ENCODE peak calls at places on chromosomes 4 and X, in four cellular contexts. V, B, Y and N are unnamed samples.

GRCh38 chr4:61160484-61160883 is 39.6 kb upstream of the ADGRL3 start:
- DNase-seq in B (no peak), Y (no peak), V (no peak), N (no peak)

GRCh38 chrX:119895843-119896326 is at the start of gene AKAP14:
- DNase-seq in B (peak; percentile 26), Y (no peak), V (no peak), N (no peak)

GRCh38 chr4:82786004-82786400 is 12.6 kb downstream of the SCD5 start:
- DNase-seq in V (no peak), B (no peak), Y (no peak), N (no peak)

GRCh38 chr4:135510582-135510981 is 1309.0 kb upstream of the PABPC4L start:
- DNase-seq in Y (no peak), B (no peak), V (no peak), N (no peak)

GRCh38 chr4:74189331-74190043 is 31.6 kb downstream of the MTHFD2L start:
- DNase-seq in V (peak; percentile 64), Y (no peak), B (peak; percentile 22), N (no peak)

GRCh38 chrX:110163488-110163887 is 154.4 kb downstream of the AMMECR1 start:
- DNase-seq in V (no peak), Y (no peak), B (no peak), N (no peak)

GRCh38 chr4:172899861-172900260 is 268.8 kb upstream of the GALNT7 start:
- DNase-seq in V (no peak), Y (no peak), B (no peak), N (no peak)

GRCh38 chr4:61277785-61278184 is 77.7 kb downstream of the ADGRL3 start:
- DNase-seq in B (no peak), Y (no peak), V (no peak), N (no peak)

GRCh38 chr4:118740869-118741268 is 55.7 kb downstream of the METTL14 start:
- DNase-seq in Y (no peak), B (peak; percentile 10), V (no peak), N (no peak)

GRCh38 chr4:174119051-174119450 is 164.4 kb downstream of the FBXO8 start:
- DNase-seq in Y (no peak), B (peak; percentile 39), V (no peak), N (no peak)

GRCh38 chrX:123859409-123859827 is 435 bp upstream of the XIAP start:
- DNase-seq in Y (no peak), B (peak; percentile 36), V (no peak), N (no peak)

GRCh38 chr4:59553739-59554126 is 1646.4 kb upstream of the ADGRL3 start:
- DNase-seq in B (no peak), V (no peak), Y (no peak), N (no peak)

GRCh38 chr4:181612240-181612639 is 631.0 kb upstream of the TENM3 start:
- DNase-seq in Y (no peak), B (no peak), V (no peak), N (no peak)

GRCh38 chr4:111494971-111495370 is 650.3 kb upstream of the FAM241A start:
- DNase-seq in V (no peak), Y (no peak), B (no peak), N (no peak)

GRCh38 chr4:111492501-111492900 is 652.8 kb upstream of the FAM241A start:
- DNase-seq in B (no peak), Y (no peak), V (no peak), N (no peak)

GRCh38 chr4:111499291-111499690 is 646.0 kb upstream of the FAM241A start:
- DNase-seq in Y (no peak), B (no peak), V (no peak), N (no peak)

DNA sequence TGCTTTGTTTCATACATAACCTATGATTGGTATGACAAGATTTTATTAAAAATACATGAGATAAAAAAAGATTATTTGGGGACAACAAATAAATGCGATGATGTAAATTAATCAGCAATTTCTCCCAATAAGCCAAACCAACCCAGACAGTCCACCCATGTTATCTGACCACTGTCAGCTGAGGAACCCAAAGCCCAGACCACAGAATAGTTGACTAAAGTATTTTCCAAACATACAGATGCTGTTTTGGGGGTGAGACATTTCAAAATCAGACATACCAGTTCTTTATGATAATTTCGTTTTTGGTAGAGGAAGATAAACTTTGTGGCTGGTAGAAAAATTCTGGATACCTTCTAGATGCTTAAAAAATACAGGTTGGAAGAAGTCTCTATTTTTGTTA is 650.8 kb upstream of the FAM241A start:
- DNase-seq in B (no peak), V (no peak), Y (no peak), N (no peak)
- TF ChIP-seq TAF1 in B (no peak), V (no peak), Y (no peak), N (no peak)

GRCh38 chr4:2824329-2825183 is 19.1 kb upstream of the ADD1 start:
- DNase-seq in Y (peak; percentile 19), B (no peak), V (no peak), N (no peak)

GRCh38 chr4:2823301-2823670 is 20.4 kb upstream of the ADD1 start:
- DNase-seq in B (no peak), V (no peak), Y (no peak), N (no peak)

GRCh38 chr4:2825184-2825506 is 18.5 kb upstream of the ADD1 start:
- DNase-seq in V (no peak), B (no peak), Y (peak; percentile 9), N (no peak)

GRCh38 chr4:2822461-2823300 is 21.0 kb upstream of the ADD1 start:
- DNase-seq in B (no peak), V (no peak), Y (no peak), N (no peak)

GRCh38 chr4:2823671-2824328 is 19.8 kb upstream of the ADD1 start:
- DNase-seq in Y (no peak), B (no peak), V (no peak), N (no peak)
- TF ChIP-seq TAF1 in Y (no peak), B (no peak), V (no peak), N (no peak)

GRCh38 chr4:76011700-76012387 is 4.5 kb upstream of the CXCL9 start:
- DNase-seq in V (no peak), Y (peak; percentile 41), B (peak; percentile 13), N (no peak)
- TF ChIP-seq TAF1 in V (no peak), Y (no peak), B (no peak), N (no peak)

GRCh38 chrX:106959897-106960296 is 39.7 kb downstream of the CLDN2 start:
- DNase-seq in Y (no peak), B (no peak), V (peak; percentile 59), N (no peak)
- TF ChIP-seq TAF1 in Y (no peak), B (no peak), V (no peak), N (no peak)

DNA sequence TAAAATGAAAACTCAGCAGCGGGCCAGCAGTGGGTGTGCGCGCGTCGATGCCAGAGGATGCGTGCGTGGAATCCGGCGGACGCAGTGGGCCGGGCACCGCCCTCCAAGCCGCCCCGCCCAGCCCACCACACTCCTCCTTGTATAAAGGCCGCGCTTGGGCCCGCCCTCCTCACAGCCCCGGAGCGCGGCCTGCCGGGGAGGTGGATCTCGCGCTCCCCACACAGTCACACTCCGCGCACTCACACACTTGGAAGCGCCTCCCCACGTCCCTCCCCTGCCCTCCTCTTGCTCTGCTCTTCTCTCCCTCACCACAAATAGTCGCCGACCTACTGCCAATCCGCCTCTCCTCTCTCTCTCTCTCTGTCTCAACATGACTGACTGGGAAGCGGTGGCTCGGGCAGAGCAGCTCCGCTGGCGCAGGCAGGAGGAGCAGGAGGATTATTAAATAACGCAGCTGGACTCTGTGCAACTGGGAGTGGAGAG is at the start of gene CCSER1:
- DNase-seq in B (peak; percentile 90), Y (no peak), V (no peak), N (peak; percentile 31)
- TF ChIP-seq TAF1 in B (no peak), Y (no peak), V (no peak), N (peak; percentile 26)

GRCh38 chr4:151661873-151662272 is 98.9 kb downstream of the GATB start:
- DNase-seq in B (no peak), V (no peak), Y (no peak), N (no peak)
- TF ChIP-seq TAF1 in B (no peak), V (no peak), Y (no peak), N (no peak)